ENCODE peak calls at places on chromosome 5, in nine cellular contexts. O is H7; H is activated effector memory CD4-positive, alpha-beta T cell treated with anti-CD3 and anti-CD28 coated beads, Interleukin-2, amount 50 U/mL, for 16 hours; L is EL; I is naive thymus-derived CD8-positive, alpha-beta T cell; J is bronchial epithelial cell; Z is BJ; E is left ventricle myocardium inferior; T is fibroblast of lung. N is an unnamed sample.

GRCh38 chr5:72559866-72560766 is 52.9 kb upstream of the ZNF366 start:
- DNase-seq in H (no peak), T (no peak), L (no peak), O (no peak), Z (no peak), J (peak; percentile 47), E (no peak), I (no peak), N (no peak)

GRCh38 chr5:150642567-150642927 is 2.1 kb downstream of the SYNPO start:
- DNase-seq in H (no peak), Z (peak; percentile 53), E (peak; percentile 73), L (peak; percentile 95), O (no peak), T (peak; percentile 85), J (peak; percentile 87), I (no peak), N (no peak)

GRCh38 chr5:51665295-51665593 is 282.0 kb downstream of the ISL1 start:
- DNase-seq in Z (no peak), T (no peak), H (no peak), J (no peak), I (no peak), O (no peak), L (no peak), E (no peak), N (no peak)

GRCh38 chr5:143471041-143471509 is 67.6 kb upstream of the NR3C1 start:
- DNase-seq in I (no peak), L (peak; percentile 83), Z (no peak), J (peak; percentile 59), T (peak; percentile 62), O (no peak), E (no peak), H (no peak), N (no peak)

GRCh38 chr5:98433673-98434072 is 339.8 kb upstream of the RGMB start:
- DNase-seq in O (no peak), E (no peak), T (peak; percentile 64), Z (no peak), L (peak; percentile 34), I (no peak), H (no peak), J (peak; percentile 77), N (no peak)

GRCh38 chr5:151155777-151156731 is 1.5 kb downstream of the ANXA6 start:
- DNase-seq in O (peak; percentile 55), I (no peak), T (peak; percentile 67), Z (no peak), J (no peak), L (peak; percentile 79), E (no peak), H (peak; percentile 69), N (no peak)

GRCh38 chr5:77239126-77239741 is 28.8 kb downstream of the PDE8B start:
- DNase-seq in T (peak; percentile 42), E (no peak), I (no peak), J (peak; percentile 15), H (no peak), L (peak; percentile 28), Z (no peak), O (peak; percentile 27), N (no peak)

GRCh38 chr5:103674321-103674720 is 111.7 kb upstream of the NUDT12 start:
- DNase-seq in Z (no peak), O (no peak), J (no peak), T (peak; percentile 35), L (no peak), H (no peak), I (no peak), E (no peak), N (no peak)

GRCh38 chr5:144142030-144142825 is 28.2 kb downstream of the YIPF5 start:
- DNase-seq in O (peak; percentile 16), E (no peak), I (no peak), L (peak; percentile 58), Z (no peak), H (no peak), J (peak; percentile 62), T (peak; percentile 71), N (no peak)

GRCh38 chr5:95631991-95632675 is 12.2 kb downstream of the GPR150 start:
- DNase-seq in J (peak; percentile 70), H (peak; percentile 87), E (no peak), T (no peak), O (no peak), L (peak; percentile 75), Z (no peak), I (peak; percentile 42), N (no peak)

GRCh38 chr5:35830587-35830986 is 26.1 kb upstream of the IL7R start:
- DNase-seq in I (peak; percentile 55), L (no peak), H (no peak), O (no peak), E (no peak), T (no peak), Z (no peak), J (no peak), N (no peak)

GRCh38 chr5:176533894-176534611 is 3.1 kb downstream of the RNF44 start:
- DNase-seq in E (peak; percentile 36), L (no peak), O (peak; percentile 67), Z (no peak), J (peak; percentile 42), I (no peak), H (peak; percentile 83), T (no peak), N (no peak)

GRCh38 chr5:83564069-83564749 is 92.7 kb downstream of the VCAN start:
- DNase-seq in E (no peak), L (peak; percentile 32), J (peak; percentile 54), Z (no peak), I (no peak), O (no peak), T (peak; percentile 78), H (no peak), N (no peak)

GRCh38 chr5:31553863-31554262 is 21.8 kb downstream of the C5orf22 start:
- DNase-seq in J (peak; percentile 30), H (no peak), L (no peak), T (no peak), I (no peak), Z (no peak), E (no peak), O (no peak), N (no peak)

GRCh38 chr5:38994329-38994927 is 79.8 kb downstream of the RICTOR start:
- DNase-seq in I (peak; percentile 9), J (peak; percentile 68), T (peak; percentile 84), H (peak; percentile 62), Z (no peak), L (peak; percentile 70), E (no peak), O (peak; percentile 10), N (no peak)

GRCh38 chr5:151126199-151126645 is 31.4 kb downstream of the ANXA6 start:
- DNase-seq in L (peak; percentile 57), T (peak; percentile 71), O (peak; percentile 84), I (peak; percentile 39), Z (no peak), J (peak; percentile 26), E (peak; percentile 72), H (peak; percentile 88), N (peak; percentile 86)

GRCh38 chr5:107466233-107466769 is 204.4 kb downstream of the EFNA5 start:
- DNase-seq in I (no peak), T (peak; percentile 44), L (peak; percentile 86), H (no peak), E (no peak), Z (no peak), J (peak; percentile 98), O (no peak), N (no peak)

GRCh38 chr5:135033026-135033861 is 784 bp downstream of the PITX1 start:
- DNase-seq in I (no peak), T (peak; percentile 35), E (peak; percentile 12), Z (no peak), O (peak; percentile 89), H (no peak), J (peak; percentile 36), L (peak; percentile 67), N (no peak)

GRCh38 chr5:88660947-88661869 is 221.8 kb downstream of the MEF2C start:
- DNase-seq in J (peak; percentile 28), T (peak; percentile 71), Z (peak; percentile 36), E (no peak), I (no peak), O (peak; percentile 98), L (peak; percentile 71), H (peak; percentile 67), N (no peak)

GRCh38 chr5:32708949-32709348 is 2.2 kb upstream of the NPR3 start:
- DNase-seq in T (no peak), Z (no peak), J (no peak), I (no peak), O (peak; percentile 43), H (no peak), L (no peak), E (no peak), N (no peak)

GRCh38 chr5:758698-759053 is 25.9 kb downstream of the ZDHHC11B start:
- DNase-seq in J (no peak), O (peak; percentile 46), L (no peak), E (peak; percentile 16), I (no peak), H (peak; percentile 71), T (no peak), Z (no peak), N (peak; percentile 76)

GRCh38 chr5:12659675-12660074 is 755.4 kb upstream of the CTNND2 start:
- DNase-seq in H (no peak), T (no peak), L (no peak), E (no peak), J (no peak), I (no peak), Z (no peak), O (no peak), N (no peak)

GRCh38 chr5:149367249-149367971 is 9.6 kb downstream of the PCYOX1L start:
- DNase-seq in E (no peak), Z (no peak), O (peak; percentile 94), H (peak; percentile 81), L (peak; percentile 77), J (peak; percentile 59), I (peak; percentile 11), T (peak; percentile 71), N (no peak)

GRCh38 chr5:140794594-140795258 is at the start of gene PCDHA2:
- DNase-seq in O (peak; percentile 74), I (no peak), H (no peak), E (no peak), T (peak; percentile 5), Z (no peak), L (peak; percentile 17), J (no peak), N (no peak)

GRCh38 chr5:79858097-79858723 is 132.9 kb downstream of the MTX3 start:
- DNase-seq in E (peak; percentile 74), T (peak; percentile 62), I (peak; percentile 47), Z (no peak), J (peak; percentile 61), H (peak; percentile 92), O (peak; percentile 51), L (peak; percentile 53), N (no peak)

GRCh38 chr5:56862909-56863308 is 46.5 kb upstream of the SETD9 start:
- DNase-seq in H (no peak), O (no peak), Z (no peak), J (no peak), L (no peak), T (no peak), E (no peak), I (no peak), N (no peak)

GRCh38 chr5:100623719-100624118 is 88.5 kb downstream of the FAM174A start:
- DNase-seq in I (no peak), L (peak; percentile 2), Z (no peak), J (peak; percentile 50), T (peak; percentile 66), O (no peak), H (no peak), E (no peak), N (no peak)

GRCh38 chr5:155455791-155456514 is 442.4 kb downstream of the KIF4B start:
- DNase-seq in E (no peak), J (no peak), Z (no peak), H (no peak), I (no peak), T (no peak), O (no peak), L (no peak), N (no peak)

GRCh38 chr5:23419115-23419514 is 88.3 kb upstream of the PRDM9 start:
- DNase-seq in Z (no peak), J (peak; percentile 85), E (no peak), O (peak; percentile 8), L (no peak), I (no peak), H (no peak), T (no peak), N (no peak)

GRCh38 chr5:61162832-61163567 is 732 bp upstream of the SMIM15 start:
- DNase-seq in H (no peak), T (peak; percentile 35), Z (no peak), J (peak; percentile 89), E (no peak), I (no peak), O (peak; percentile 3), L (peak; percentile 52), N (no peak)

GRCh38 chr5:67196537-67197059 is at the start of gene CD180:
- DNase-seq in J (no peak), L (no peak), E (peak; percentile 38), T (no peak), H (no peak), I (no peak), Z (no peak), O (no peak), N (no peak)

N was measured in suprapubic skin.